ENCODE peak calls at places on chromosomes 11 and 22, in four cellular contexts. T, I, L and F are unnamed samples.

GRCh38 chr11:3106736-3107524 is 49.7 kb upstream of the CARS1 start:
- DNase-seq in L (no peak), I (no peak), T (peak), F (peak)

GRCh38 chr11:13216019-13217006 is 61.3 kb upstream of the BMAL1 start:
- DNase-seq in L (no peak), T (peak), I (peak), F (no peak)

GRCh38 chr22:45910928-45911467 is 66.0 kb downstream of the WNT7B start:
- DNase-seq in I (no peak), T (no peak), L (no peak), F (no peak)

GRCh38 chr11:132409591-132410375 is 1039.4 kb downstream of the NTM start:
- DNase-seq in T (no peak), I (no peak), L (no peak), F (no peak)

GRCh38 chr11:1939006-1939626 is 8.0 kb upstream of the MRPL23 start:
- DNase-seq in T (peak), L (peak), I (peak), F (peak)

GRCh38 chr11:21564095-21564494 is 628.8 kb upstream of the ANO5 start:
- DNase-seq in I (no peak), L (no peak), T (no peak), F (no peak)

GRCh38 chr11:86991341-86991740 is 36.1 kb upstream of the FZD4 start:
- DNase-seq in T (no peak), I (no peak), L (no peak), F (no peak)

GRCh38 chr11:5923789-5924188 is 18.3 kb upstream of the OR56A3 start:
- DNase-seq in I (peak), L (no peak), T (no peak), F (no peak)

GRCh38 chr22:42937164-42937854 is 77.6 kb downstream of the PACSIN2 start:
- DNase-seq in I (peak), T (peak), L (no peak), F (no peak)

GRCh38 chr22:21632237-21632895 is at the start of gene CCDC116:
- DNase-seq in T (peak), L (no peak), I (no peak), F (no peak)

GRCh38 chr11:14270690-14271542 is 88.1 kb downstream of the RRAS2 start:
- DNase-seq in L (no peak), T (no peak), I (no peak), F (no peak)

GRCh38 chr11:117145393-117145761 is 1.3 kb downstream of the PAFAH1B2 start:
- DNase-seq in L (no peak), T (no peak), I (peak), F (no peak)

GRCh38 chr11:765025-765801 is 12.1 kb downstream of the GATD1 start:
- DNase-seq in I (peak), L (peak), T (peak), F (no peak)

GRCh38 chr11:1832181-1832988 is 2.4 kb upstream of the SYT8 start:
- DNase-seq in T (peak), L (peak), I (no peak), F (no peak)

GRCh38 chr11:6480299-6480914 is 724 bp downstream of the ARFIP2 start:
- DNase-seq in I (no peak), L (peak), T (no peak), F (no peak)

GRCh38 chr11:44568706-44569473 is 3.4 kb downstream of the CD82 start:
- DNase-seq in I (peak), L (peak), T (peak), F (peak)

GRCh38 chr11:29173660-29174062 is 843.2 kb downstream of the KCNA4 start:
- DNase-seq in L (no peak), I (peak), T (no peak), F (no peak)

GRCh38 chr11:68816917-68817419 is 24.7 kb downstream of the CPT1A start:
- DNase-seq in I (no peak), T (no peak), L (no peak), F (no peak)

GRCh38 chr22:19742160-19743066 is 18.2 kb upstream of the TBX1 start:
- DNase-seq in I (no peak), T (no peak), L (no peak), F (no peak)

GRCh38 chr11:75813622-75814039 is 1.4 kb upstream of the UVRAG start:
- DNase-seq in I (peak), T (no peak), L (no peak), F (no peak)

GRCh38 chr11:62245271-62245753 is 3.3 kb downstream of the SCGB1D2 start:
- DNase-seq in L (no peak), T (no peak), I (peak), F (no peak)

GRCh38 chr11:67698247-67698646 is 23.8 kb upstream of the ALDH3B2 start:
- DNase-seq in T (no peak), I (peak), L (no peak), F (no peak)

GRCh38 chr11:57290288-57290687 is 34.5 kb downstream of the TNKS1BP1 start:
- DNase-seq in T (no peak), L (no peak), I (peak), F (no peak)

GRCh38 chr11:2092956-2093412 is 46.2 kb downstream of the IGF2 start:
- DNase-seq in I (peak), T (peak), L (peak), F (peak)

GRCh38 chr11:14320020-14320419 is 39.0 kb downstream of the RRAS2 start:
- DNase-seq in T (no peak), L (no peak), I (peak), F (no peak)

GRCh38 chr22:47125603-47126002 is 363.2 kb downstream of the TBC1D22A start:
- DNase-seq in L (no peak), T (peak), I (no peak), F (no peak)

GRCh38 chr11:40885257-40885947 is 574.0 kb downstream of the LRRC4C start:
- DNase-seq in T (no peak), L (no peak), I (no peak), F (no peak)

GRCh38 chr11:72220696-72221363 is 3.7 kb upstream of the INPPL1 start:
- DNase-seq in I (no peak), T (no peak), L (no peak), F (no peak)

GRCh38 chr11:2097356-2097997 is 41.7 kb downstream of the IGF2 start:
- DNase-seq in I (peak), T (peak), L (peak), F (no peak)

GRCh38 chr11:69471329-69472052 is 10.0 kb upstream of the LINC01488 start:
- DNase-seq in L (peak), I (peak), T (peak), F (no peak)

GRCh38 chr22:49790912-49791311 is 36.8 kb downstream of the BRD1 start:
- DNase-seq in L (no peak), T (peak), I (no peak), F (no peak)

GRCh38 chr22:42814215-42814614 is 42.9 kb downstream of the ARFGAP3 start:
- DNase-seq in L (no peak), T (no peak), I (no peak), F (no peak)

GRCh38 chr22:19287076-19287724 is 4.3 kb downstream of the CLTCL1 start:
- DNase-seq in I (peak), L (no peak), T (no peak), F (no peak)

GRCh38 chr11:73158356-73159051 is 16.4 kb upstream of the FCHSD2 start:
- DNase-seq in L (no peak), I (peak), T (no peak), F (peak)

GRCh38 chr11:76824980-76825725 is 35.6 kb upstream of the ACER3 start:
- DNase-seq in I (peak), T (no peak), L (no peak), F (no peak)

GRCh38 chr22:48665286-48666010 is 1162.2 kb downstream of the BRD1 start:
- DNase-seq in I (no peak), L (no peak), T (peak), F (no peak)

DNA sequence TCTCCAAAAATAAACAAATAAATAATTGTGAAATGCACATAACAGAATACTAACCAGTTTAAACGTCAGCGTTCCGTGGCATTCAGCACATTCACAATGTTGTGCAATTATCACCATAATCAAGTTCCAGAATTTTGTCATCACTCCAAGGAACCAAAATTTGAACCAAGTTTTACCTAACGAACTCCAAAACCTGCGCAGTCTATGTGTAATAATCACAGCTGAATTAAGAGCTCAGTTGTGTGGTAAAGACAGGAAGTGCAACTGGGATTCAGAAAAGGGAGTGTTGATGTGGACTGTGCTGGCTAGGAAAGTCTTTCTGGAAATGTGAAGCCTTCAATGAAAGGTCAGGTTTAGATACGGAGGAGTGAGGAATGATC is 5.4 kb upstream of the MCAM start:
- DNase-seq in I (peak), T (no peak), L (no peak), F (no peak)
- TF ChIP-seq CTCF in I (peak), T (no peak), L (no peak), F (peak)

GRCh38 chr11:129695543-129696308 is 119.9 kb upstream of the TMEM45B start:
- DNase-seq in I (peak), T (peak), L (peak), F (peak)
- TF ChIP-seq CTCF in I (peak), T (peak), L (peak), F (peak)

DNA sequence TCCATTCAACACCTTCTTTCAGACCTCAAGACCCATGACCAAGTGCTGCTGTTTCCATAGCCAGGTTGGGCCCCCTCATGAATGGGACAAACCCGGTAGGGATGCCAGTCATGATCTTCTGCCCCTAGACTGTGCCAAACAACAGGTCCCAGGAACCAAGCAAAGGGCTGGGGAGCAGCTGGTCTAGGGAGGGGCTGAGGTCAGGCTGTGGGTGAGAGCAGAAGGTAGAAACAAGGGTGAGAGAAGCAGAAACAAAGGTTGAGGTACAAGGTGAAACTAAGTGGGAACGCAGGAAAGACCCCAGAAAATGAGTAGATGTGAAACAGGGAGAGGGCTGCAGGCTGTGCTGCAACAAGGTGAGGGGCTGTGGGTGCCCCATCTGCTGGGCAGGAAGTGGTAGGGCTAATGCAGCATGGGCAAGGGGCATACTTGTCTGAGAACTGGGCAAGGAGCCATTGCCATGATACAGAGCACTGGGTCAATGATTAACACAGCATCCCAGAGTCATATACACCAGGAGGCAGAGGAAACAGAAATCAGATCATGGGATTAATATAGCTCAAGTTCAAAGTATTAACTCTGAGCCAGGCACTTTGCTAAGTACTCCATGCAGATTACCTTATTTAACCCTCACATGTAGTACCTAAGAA is 45.9 kb downstream of the SLC1A2 start:
- DNase-seq in T (no peak), I (no peak), L (no peak), F (no peak)
- TF ChIP-seq CTCF in T (no peak), I (no peak), L (no peak), F (peak)

DNA sequence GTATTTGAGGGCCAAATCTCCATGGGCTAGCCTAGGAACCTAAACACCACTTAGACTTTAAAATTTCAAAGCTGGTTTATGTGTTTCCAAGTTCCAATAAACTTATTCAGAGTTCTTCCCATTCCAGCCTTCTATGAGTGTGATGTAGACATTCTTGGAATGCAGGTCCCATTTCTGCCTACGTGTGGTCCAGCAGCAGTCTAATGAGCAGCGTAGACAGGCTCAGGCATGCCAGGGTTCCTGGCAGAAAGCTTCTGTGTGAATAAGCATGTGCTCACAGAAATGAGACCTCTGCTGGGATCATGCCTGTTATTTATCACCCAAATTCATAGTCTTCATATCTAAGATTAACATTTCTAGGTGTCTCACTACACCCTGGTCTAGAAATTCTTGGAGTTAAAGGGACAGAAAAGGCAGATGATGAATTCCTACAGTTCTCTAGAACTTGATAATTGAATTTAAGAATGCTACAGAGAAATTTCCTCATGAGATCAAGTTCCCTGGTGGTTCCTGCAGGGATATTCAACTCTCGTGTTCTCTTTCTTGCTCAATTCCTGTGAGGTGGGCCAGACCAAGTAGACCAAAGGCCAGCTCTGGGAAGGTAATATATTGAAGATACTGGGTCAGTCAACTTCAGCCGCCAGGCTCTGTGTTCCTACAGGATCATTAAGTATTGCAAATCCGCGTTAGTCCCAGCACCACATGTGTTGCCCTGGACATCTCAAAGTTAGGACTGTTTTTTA is 17.6 kb downstream of the RNF185 start:
- DNase-seq in I (peak), T (no peak), L (no peak), F (no peak)
- TF ChIP-seq CTCF in I (no peak), T (no peak), L (no peak), F (no peak)

DNA sequence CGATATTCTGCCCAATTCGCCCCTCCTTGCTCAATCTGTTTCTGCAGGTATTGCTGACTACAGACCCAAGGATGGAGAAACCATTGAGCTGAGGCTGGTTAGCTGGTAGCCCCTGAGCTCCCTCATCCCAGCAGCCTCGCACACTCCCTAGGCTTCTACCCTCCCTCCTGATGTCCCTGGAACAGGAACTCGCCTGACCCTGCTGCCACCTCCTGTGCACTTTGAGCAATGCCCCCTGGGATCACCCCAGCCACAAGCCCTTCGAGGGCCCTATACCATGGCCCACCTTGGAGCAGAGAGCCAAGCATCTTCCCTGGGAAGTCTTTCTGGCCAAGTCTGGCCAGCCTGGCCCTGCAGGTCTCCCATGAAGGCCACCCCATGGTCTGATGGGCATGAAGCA is 9.2 kb upstream of the SLC35E4 start:
- DNase-seq in I (no peak), T (no peak), L (no peak), F (no peak)
- TF ChIP-seq CTCF in I (no peak), T (no peak), L (no peak), F (no peak)

GRCh38 chr22:38632528-38632927 is 23.7 kb downstream of the FAM227A start:
- DNase-seq in I (no peak), T (no peak), L (no peak), F (no peak)
- TF ChIP-seq CTCF in I (no peak), T (no peak), L (no peak), F (no peak)

GRCh38 chr11:36391062-36391461 is 95.0 kb downstream of the PRR5L start:
- DNase-seq in L (peak), T (peak), I (no peak), F (peak)
- TF ChIP-seq CTCF in L (no peak), T (peak), I (no peak), F (no peak)

GRCh38 chr11:60634151-60634550 is 65.3 kb upstream of the MS4A8 start:
- DNase-seq in I (no peak), L (no peak), T (no peak), F (no peak)
- TF ChIP-seq CTCF in I (no peak), L (no peak), T (no peak), F (peak)

DNA sequence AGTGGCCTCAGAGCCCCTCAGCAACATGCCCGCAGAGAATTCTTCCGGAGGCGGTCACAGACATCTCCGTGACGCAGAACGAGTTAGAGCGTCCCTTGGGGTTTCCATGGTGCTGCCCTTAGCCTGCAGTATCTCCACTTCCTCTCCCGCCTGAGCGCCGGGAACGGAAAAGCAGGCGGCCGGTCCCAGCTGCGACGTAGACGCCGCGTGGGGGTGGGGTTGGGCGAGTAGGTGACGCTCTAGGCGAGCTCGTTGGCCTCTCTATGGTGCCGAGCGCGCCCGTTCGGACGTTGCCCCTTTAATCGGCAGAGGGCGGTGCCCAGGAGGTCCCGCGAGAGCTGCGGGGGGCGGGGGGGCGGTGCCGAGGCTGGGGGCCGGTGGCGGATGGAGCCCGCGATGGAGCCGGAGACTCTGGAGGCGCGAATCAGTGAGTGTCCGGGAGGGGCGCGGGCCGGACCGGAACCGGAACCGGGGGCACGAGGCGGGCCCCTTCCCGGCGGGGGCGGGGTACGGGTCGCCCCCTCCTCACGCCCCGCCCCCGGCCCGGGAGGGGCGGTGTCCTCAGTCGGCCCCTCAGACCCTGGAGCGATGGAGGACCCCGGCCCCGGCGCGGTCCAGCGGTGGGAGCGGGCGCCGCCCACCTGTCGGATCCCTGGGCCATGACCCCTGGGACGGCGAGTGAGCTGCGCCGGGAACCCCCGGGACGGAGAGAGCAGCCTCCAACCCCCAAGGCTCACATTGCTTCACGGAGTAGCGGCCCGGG is at the start of gene GGA1:
- DNase-seq in I (peak), T (peak), L (peak), F (peak)
- TF ChIP-seq CTCF in I (no peak), T (no peak), L (no peak), F (no peak)